ENCODE peak calls at places on chromosomes 2 and 18, in seven cellular contexts. C is T1000; I is CD4-positive, alpha-beta memory T cell; O is D341Med; K is stimulated activated naive CD4-positive, alpha-beta T cell; U is M059J; B is left cardiac atrium. V is an unnamed sample.

GRCh38 chr2:234879671-234880455 is 72.0 kb upstream of the SH3BP4 start:
- DNase-seq in C (no peak), I (no peak), O (no peak), K (no peak), U (peak), B (no peak), V (no peak)

GRCh38 chr2:43515807-43516497 is 79.9 kb downstream of the THADA start:
- DNase-seq in C (no peak), I (no peak), O (no peak), K (no peak), U (no peak), B (no peak), V (no peak)

GRCh38 chr18:34493566-34494358 is 216.3 kb upstream of the DTNA start:
- DNase-seq in C (peak), I (no peak), O (peak), K (no peak), U (no peak), B (peak), V (peak)

GRCh38 chr2:152483276-152483996 is 148.5 kb downstream of the FMNL2 start:
- DNase-seq in C (no peak), I (no peak), O (no peak), K (no peak), U (no peak), B (no peak), V (no peak)

GRCh38 chr18:10188971-10189810 is 265.2 kb upstream of the APCDD1 start:
- DNase-seq in C (no peak), I (no peak), O (no peak), K (no peak), U (no peak), B (no peak), V (no peak)

GRCh38 chr2:53755022-53755630 is 12.5 kb upstream of the CHAC2 start:
- DNase-seq in C (no peak), I (no peak), O (no peak), K (no peak), U (peak), B (peak), V (peak)

GRCh38 chr2:20578895-20579825 is 71.7 kb downstream of the HS1BP3 start:
- DNase-seq in C (peak), I (no peak), O (no peak), K (no peak), U (peak), B (peak), V (peak)

GRCh38 chr18:57561728-57562423 is 24.6 kb downstream of the FECH start:
- DNase-seq in C (no peak), I (peak), O (peak), K (no peak), U (peak), B (no peak), V (no peak)

GRCh38 chr2:11724151-11724550 is 22.3 kb upstream of the LPIN1 start:
- DNase-seq in C (no peak), I (no peak), O (no peak), K (no peak), U (no peak), B (no peak), V (no peak)

GRCh38 chr2:120953066-120953760 is 217.5 kb downstream of the GLI2 start:
- DNase-seq in C (no peak), I (no peak), O (no peak), K (no peak), U (no peak), B (no peak), V (no peak)

GRCh38 chr2:232117413-232117812 is 155.9 kb downstream of the DIS3L2 start:
- DNase-seq in C (no peak), I (no peak), O (peak), K (no peak), U (no peak), B (no peak), V (no peak)

GRCh38 chr2:73107211-73107926 is 5.4 kb downstream of the RAB11FIP5 start:
- DNase-seq in C (no peak), I (no peak), O (no peak), K (no peak), U (peak), B (peak), V (no peak)

GRCh38 chr18:11276678-11277077 is 127.3 kb upstream of the PIEZO2 start:
- DNase-seq in C (no peak), I (no peak), O (no peak), K (no peak), U (no peak), B (no peak), V (no peak)

GRCh38 chr2:86290596-86291327 is 46.7 kb downstream of the REEP1 start:
- DNase-seq in C (peak), I (no peak), O (peak), K (no peak), U (peak), B (no peak), V (no peak)

GRCh38 chr18:48740068-48740440 is 201.2 kb downstream of the CTIF start:
- DNase-seq in C (no peak), I (no peak), O (no peak), K (no peak), U (no peak), B (peak), V (no peak)

GRCh38 chr2:117470311-117471095 is 344.0 kb upstream of the DDX18 start:
- DNase-seq in C (no peak), I (no peak), O (peak), K (no peak), U (peak), B (no peak), V (no peak)

GRCh38 chr2:7517122-7517487 is 599.9 kb downstream of the RNF144A start:
- DNase-seq in C (no peak), I (peak), O (no peak), K (peak), U (no peak), B (no peak), V (no peak)

GRCh38 chr18:59085797-59086196 is 53.9 kb upstream of the SEC11C start:
- DNase-seq in C (no peak), I (no peak), O (no peak), K (no peak), U (peak), B (no peak), V (no peak)